ENCODE peak calls at places on chromosomes 5 and 9, in four cellular contexts. B is GM23338, R is neural progenitor cell, O is fibroblast of lung. F is an unnamed sample.

GRCh38 chr9:133971121-133971951 is 20.8 kb downstream of the VAV2 start:
- DNase-seq in B (no peak), O (no peak), R (no peak), F (no peak)

GRCh38 chr9:134912126-134912840 is 5.4 kb downstream of the FCN1 start:
- DNase-seq in R (no peak), O (no peak), B (no peak), F (no peak)

GRCh38 chr5:74685979-74686631 is 1.1 kb downstream of the HEXB start:
- DNase-seq in B (no peak), R (no peak), O (peak; percentile 28), F (no peak)

GRCh38 chr5:142800776-142801494 is 30.8 kb downstream of the ARHGAP26 start:
- DNase-seq in B (no peak), O (no peak), R (no peak), F (no peak)

GRCh38 chr5:164296603-164297080 is 791.2 kb downstream of the MAT2B start:
- DNase-seq in R (peak; percentile 95), B (peak; percentile 87), O (peak; percentile 54), F (no peak)

GRCh38 chr9:16815042-16815441 is 55.4 kb downstream of the BNC2 start:
- DNase-seq in R (no peak), O (no peak), B (no peak), F (no peak)

GRCh38 chr5:1831677-1832313 is 30.6 kb downstream of the NDUFS6 start:
- DNase-seq in B (peak; percentile 39), R (peak; percentile 49), O (no peak), F (no peak)

GRCh38 chr9:15115041-15115440 is 192.0 kb downstream of the TTC39B start:
- DNase-seq in B (no peak), R (no peak), O (no peak), F (no peak)

GRCh38 chr9:114930063-114930812 is at the start of gene TNFSF8:
- DNase-seq in B (no peak), O (no peak), R (no peak), F (no peak)

GRCh38 chr5:87686975-87687374 is 274.2 kb upstream of the CCNH start:
- DNase-seq in R (no peak), B (no peak), O (no peak), F (no peak)

GRCh38 chr5:103498211-103498610 is 64.4 kb downstream of the NUDT12 start:
- DNase-seq in O (no peak), R (no peak), B (peak; percentile 58), F (no peak)

GRCh38 chr9:1939466-1939865 is 75.7 kb upstream of the SMARCA2 start:
- DNase-seq in O (no peak), B (no peak), R (no peak), F (no peak)

GRCh38 chr9:68869020-68869419 is 144.9 kb downstream of the PRKACG start:
- DNase-seq in R (peak; percentile 37), B (peak; percentile 25), O (no peak), F (no peak)

GRCh38 chr5:171342362-171343111 is 33.5 kb downstream of the TLX3 start:
- DNase-seq in B (peak; percentile 88), R (peak; percentile 80), O (peak; percentile 52), F (peak; percentile 39)

GRCh38 chr5:19695248-19695647 is 292.8 kb downstream of the CDH18 start:
- DNase-seq in O (no peak), B (no peak), R (no peak), F (no peak)

GRCh38 chr5:169910393-169910792 is 69.9 kb downstream of the INSYN2B start:
- DNase-seq in B (no peak), R (no peak), O (no peak), F (no peak)

GRCh38 chr9:126563556-126563955 is 50.2 kb upstream of the LMX1B start:
- DNase-seq in R (no peak), B (no peak), O (no peak), F (no peak)

GRCh38 chr5:93607367-93608258 is 24.6 kb downstream of the NR2F1 start:
- DNase-seq in R (peak; percentile 84), O (peak; percentile 89), B (peak; percentile 94), F (peak; percentile 38)

GRCh38 chr9:85246566-85246965 is 495.2 kb downstream of the AGTPBP1 start:
- DNase-seq in B (no peak), R (no peak), O (no peak), F (no peak)

GRCh38 chr5:77333036-77333435 is 122.6 kb downstream of the PDE8B start:
- DNase-seq in O (no peak), B (no peak), R (no peak), F (no peak)

GRCh38 chr5:115850771-115851416 is 9.2 kb downstream of the AP3S1 start:
- DNase-seq in R (no peak), O (peak; percentile 72), B (no peak), F (no peak)

GRCh38 chr5:56881571-56881970 is 27.8 kb upstream of the SETD9 start:
- DNase-seq in B (no peak), O (no peak), R (no peak), F (no peak)

GRCh38 chr5:149392718-149393117 is 13.6 kb upstream of the IL17B start:
- DNase-seq in O (peak; percentile 85), R (no peak), B (no peak), F (no peak)

GRCh38 chr5:5983261-5983660 is 395.1 kb downstream of the MED10 start:
- DNase-seq in O (no peak), B (no peak), R (no peak), F (no peak)

GRCh38 chr5:62093981-62094380 is 212.0 kb upstream of the KIF2A start:
- DNase-seq in O (peak; percentile 67), B (peak; percentile 7), R (peak; percentile 15), F (no peak)

GRCh38 chr9:94490465-94490864 is 64.4 kb upstream of the PCAT7 start:
- DNase-seq in O (no peak), B (peak; percentile 30), R (peak; percentile 41), F (no peak)

GRCh38 chr5:14171091-14171490 is 27.9 kb downstream of the TRIO start:
- DNase-seq in R (no peak), O (peak; percentile 59), B (no peak), F (no peak)

GRCh38 chr9:5688109-5688508 is 59.2 kb downstream of the RIC1 start:
- DNase-seq in R (no peak), O (peak; percentile 49), B (no peak), F (no peak)

GRCh38 chr9:93617273-93617672 is 40.9 kb downstream of the PHF2 start:
- DNase-seq in R (no peak), B (peak; percentile 36), O (no peak), F (no peak)

GRCh38 chr5:148998174-148998797 is 64.6 kb downstream of the SH3TC2 start:
- DNase-seq in O (peak; percentile 50), B (peak; percentile 85), R (peak; percentile 73), F (peak; percentile 46)

GRCh38 chr5:172088801-172089200 is 82.4 kb upstream of the FBXW11 start:
- DNase-seq in B (no peak), O (no peak), R (no peak), F (no peak)

GRCh38 chr5:124156408-124157027 is 589.9 kb downstream of the ZNF608 start:
- DNase-seq in R (no peak), O (peak; percentile 43), B (no peak), F (no peak)

GRCh38 chr5:76601470-76601869 is 21.7 kb downstream of the F2RL2 start:
- DNase-seq in R (peak; percentile 81), B (peak; percentile 90), O (peak; percentile 66), F (no peak)

GRCh38 chr9:35923927-35924763 is 14.9 kb downstream of the SPAAR start:
- DNase-seq in R (no peak), O (peak; percentile 98), B (no peak), F (peak; percentile 75)

GRCh38 chr9:21481470-21482057 is 549 bp downstream of the IFNE start:
- DNase-seq in R (no peak), B (no peak), O (no peak), F (no peak)

GRCh38 chr5:160479220-160479619 is 57.6 kb downstream of the PTTG1 start:
- DNase-seq in O (no peak), R (no peak), B (no peak), F (no peak)

GRCh38 chr5:177982072-177982727 is 13.8 kb downstream of the PROP1 start:
- DNase-seq in O (no peak), B (peak; percentile 81), R (peak; percentile 67), F (peak; percentile 20)

GRCh38 chr5:177985430-177986040 is 10.5 kb downstream of the PROP1 start:
- DNase-seq in O (no peak), B (peak; percentile 33), R (no peak), F (no peak)

GRCh38 chr5:177982956-177983355 is 13.1 kb downstream of the PROP1 start:
- DNase-seq in B (no peak), O (no peak), R (no peak), F (no peak)

GRCh38 chr5:177983763-177984564 is 12.1 kb downstream of the PROP1 start:
- DNase-seq in R (no peak), B (no peak), O (no peak), F (no peak)

DNA sequence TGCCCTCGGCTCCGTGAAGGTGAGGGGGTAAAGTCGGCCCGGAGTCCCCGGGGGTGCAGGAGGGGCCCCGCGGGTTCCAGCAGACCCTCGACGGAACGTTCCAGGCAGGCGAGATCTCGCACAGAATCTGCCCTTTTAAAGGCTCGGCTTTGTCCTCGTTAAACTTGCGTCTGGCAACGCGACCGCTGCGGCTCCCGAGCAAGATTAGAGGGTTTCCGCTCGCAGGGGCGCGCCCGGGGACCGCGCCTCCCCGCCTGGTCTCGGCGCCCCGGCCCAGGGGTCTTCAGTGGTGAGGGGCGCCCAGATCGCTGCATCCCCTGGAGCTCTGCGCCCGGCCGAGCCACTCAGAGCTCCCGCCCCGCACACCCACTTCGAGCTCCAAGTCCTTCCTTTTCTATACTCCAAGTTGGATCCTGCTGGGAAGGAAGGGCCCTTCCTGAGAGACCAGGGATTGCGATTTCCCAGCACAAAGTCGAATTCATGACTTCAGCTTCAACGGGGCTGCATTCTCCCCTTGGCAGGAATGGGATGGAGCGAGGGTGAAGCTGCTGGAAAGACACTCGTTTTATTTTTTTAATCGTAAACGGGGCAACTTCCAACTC is 11.4 kb downstream of the PROP1 start:
- DNase-seq in R (no peak), O (peak; percentile 6), B (peak; percentile 44), F (no peak)
- H2AFZ ChIP-seq in R (no peak overlapping the region), O (no peak overlapping the region), B (peak overlapping the region; percentile 83), F (no peak overlapping the region)

GRCh38 chr5:16557477-16557876 is 59.3 kb downstream of the RETREG1 start:
- DNase-seq in R (no peak), O (no peak), B (no peak), F (no peak)
- H3K36me3 ChIP-seq in R (no peaks in the 10 kb centered on the region), O (no peaks in the 10 kb centered on the region), B (no peaks in the 10 kb centered on the region), F (no peaks in the 10 kb centered on the region)

GRCh38 chr5:89281211-89281610 is 398.2 kb upstream of the MEF2C start:
- DNase-seq in R (no peak), B (no peak), O (no peak), F (no peak)
- H3K4me2 ChIP-seq in R (no peak overlapping the region), B (no peak overlapping the region), O (no peak overlapping the region), F (no peak overlapping the region)

GRCh38 chr9:128940271-128940921 is 7.0 kb downstream of the DOLK start:
- DNase-seq in B (no peak), R (no peak), O (no peak), F (no peak)
- H2AFZ ChIP-seq in B (no peak overlapping the region), R (no peak overlapping the region), O (no peak overlapping the region), F (no peak overlapping the region)

F was measured in PC-9.